ENCODE peak calls at places on chromosomes 6 and 20, in seven cellular contexts. One of them, this sample, is unnamed.

GRCh38 chr6:15268130-15268908 is 22.4 kb downstream of the JARID2 start:
- DNase-seq in transverse colon: no peak
- DNase-seq in A549: no peak
- DNase-seq in ovary: no peak
- DNase-seq in K562: no peak
- DNase-seq in endothelial cell of umbilical vein: no peak
- DNase-seq in HCT116: no peak
- DNase-seq in this sample: no peak

GRCh38 chr20:22508426-22508825 is 75.9 kb downstream of the FOXA2 start:
- DNase-seq in transverse colon: no peak
- DNase-seq in A549: no peak
- DNase-seq in ovary: no peak
- DNase-seq in K562: no peak
- DNase-seq in endothelial cell of umbilical vein: no peak
- DNase-seq in HCT116: no peak
- DNase-seq in this sample: no peak

GRCh38 chr6:100573169-100573568 is 108.4 kb upstream of the SIM1 start:
- DNase-seq in transverse colon: no peak
- DNase-seq in A549: peak
- DNase-seq in ovary: no peak
- DNase-seq in K562: no peak
- DNase-seq in endothelial cell of umbilical vein: peak
- DNase-seq in HCT116: peak
- DNase-seq in this sample: no peak

GRCh38 chr6:34951741-34952140 is 62.7 kb downstream of the ANKS1A start:
- DNase-seq in transverse colon: no peak
- DNase-seq in A549: no peak
- DNase-seq in ovary: no peak
- DNase-seq in K562: no peak
- DNase-seq in endothelial cell of umbilical vein: no peak
- DNase-seq in HCT116: no peak
- DNase-seq in this sample: no peak

GRCh38 chr20:48025661-48026060 is 240.4 kb upstream of the SULF2 start:
- DNase-seq in transverse colon: no peak
- DNase-seq in A549: no peak
- DNase-seq in ovary: no peak
- DNase-seq in K562: no peak
- DNase-seq in endothelial cell of umbilical vein: no peak
- DNase-seq in HCT116: no peak
- DNase-seq in this sample: no peak

GRCh38 chr6:169502445-169502844 is 199.4 kb downstream of the WDR27 start:
- DNase-seq in transverse colon: no peak
- DNase-seq in A549: no peak
- DNase-seq in ovary: no peak
- DNase-seq in K562: no peak
- DNase-seq in endothelial cell of umbilical vein: no peak
- DNase-seq in HCT116: no peak
- DNase-seq in this sample: no peak

GRCh38 chr6:11384531-11385309 is 152.3 kb upstream of the NEDD9 start:
- DNase-seq in transverse colon: no peak
- DNase-seq in A549: no peak
- DNase-seq in ovary: no peak
- DNase-seq in K562: no peak
- DNase-seq in endothelial cell of umbilical vein: no peak
- DNase-seq in HCT116: no peak
- DNase-seq in this sample: no peak

GRCh38 chr20:61252601-61253263 is 671 bp downstream of the CDH4 start:
- DNase-seq in transverse colon: no peak
- DNase-seq in A549: peak
- DNase-seq in ovary: no peak
- DNase-seq in K562: no peak
- DNase-seq in endothelial cell of umbilical vein: no peak
- DNase-seq in HCT116: no peak
- DNase-seq in this sample: no peak

GRCh38 chr6:122459240-122459639 is 12.4 kb downstream of the SERINC1 start:
- DNase-seq in transverse colon: no peak
- DNase-seq in A549: no peak
- DNase-seq in ovary: no peak
- DNase-seq in K562: no peak
- DNase-seq in endothelial cell of umbilical vein: no peak
- DNase-seq in HCT116: no peak
- DNase-seq in this sample: no peak

GRCh38 chr6:72080260-72080941 is 194.1 kb downstream of the RIMS1 start:
- DNase-seq in transverse colon: no peak
- DNase-seq in A549: no peak
- DNase-seq in ovary: no peak
- DNase-seq in K562: no peak
- DNase-seq in endothelial cell of umbilical vein: no peak
- DNase-seq in HCT116: no peak
- DNase-seq in this sample: no peak

GRCh38 chr20:3964719-3965118 is 50.6 kb downstream of the RNF24 start:
- DNase-seq in transverse colon: no peak
- DNase-seq in A549: no peak
- DNase-seq in ovary: no peak
- DNase-seq in K562: no peak
- DNase-seq in endothelial cell of umbilical vein: no peak
- DNase-seq in HCT116: no peak
- DNase-seq in this sample: no peak

GRCh38 chr20:25468126-25469075 is 60.9 kb downstream of the GINS1 start:
- DNase-seq in transverse colon: no peak
- DNase-seq in A549: no peak
- DNase-seq in ovary: no peak
- DNase-seq in K562: no peak
- DNase-seq in endothelial cell of umbilical vein: no peak
- DNase-seq in HCT116: no peak
- DNase-seq in this sample: no peak

GRCh38 chr20:6857929-6858328 is 90.4 kb downstream of the BMP2 start:
- DNase-seq in transverse colon: no peak
- DNase-seq in A549: no peak
- DNase-seq in ovary: no peak
- DNase-seq in K562: no peak
- DNase-seq in endothelial cell of umbilical vein: no peak
- DNase-seq in HCT116: no peak
- DNase-seq in this sample: no peak

GRCh38 chr6:40328376-40328987 is 258.7 kb downstream of the LRFN2 start:
- DNase-seq in transverse colon: peak
- DNase-seq in A549: peak
- DNase-seq in ovary: no peak
- DNase-seq in K562: peak
- DNase-seq in endothelial cell of umbilical vein: no peak
- DNase-seq in HCT116: peak
- DNase-seq in this sample: no peak

GRCh38 chr6:135871878-135872277 is 20.4 kb downstream of the PDE7B start:
- DNase-seq in transverse colon: no peak
- DNase-seq in A549: no peak
- DNase-seq in ovary: no peak
- DNase-seq in K562: no peak
- DNase-seq in endothelial cell of umbilical vein: no peak
- DNase-seq in HCT116: no peak
- DNase-seq in this sample: no peak

GRCh38 chr6:20838113-20838512 is 303.9 kb downstream of the CDKAL1 start:
- DNase-seq in transverse colon: no peak
- DNase-seq in A549: no peak
- DNase-seq in ovary: no peak
- DNase-seq in K562: no peak
- DNase-seq in endothelial cell of umbilical vein: no peak
- DNase-seq in HCT116: no peak
- DNase-seq in this sample: no peak

GRCh38 chr6:138094260-138094659 is 13.0 kb downstream of the PERP start:
- DNase-seq in transverse colon: no peak
- DNase-seq in A549: no peak
- DNase-seq in ovary: no peak
- DNase-seq in K562: no peak
- DNase-seq in endothelial cell of umbilical vein: no peak
- DNase-seq in HCT116: no peak
- DNase-seq in this sample: no peak

GRCh38 chr6:8229913-8230312 is 127.6 kb upstream of the EEF1E1 start:
- DNase-seq in transverse colon: no peak
- DNase-seq in A549: no peak
- DNase-seq in ovary: no peak
- DNase-seq in K562: no peak
- DNase-seq in endothelial cell of umbilical vein: no peak
- DNase-seq in HCT116: no peak
- DNase-seq in this sample: no peak

DNA sequence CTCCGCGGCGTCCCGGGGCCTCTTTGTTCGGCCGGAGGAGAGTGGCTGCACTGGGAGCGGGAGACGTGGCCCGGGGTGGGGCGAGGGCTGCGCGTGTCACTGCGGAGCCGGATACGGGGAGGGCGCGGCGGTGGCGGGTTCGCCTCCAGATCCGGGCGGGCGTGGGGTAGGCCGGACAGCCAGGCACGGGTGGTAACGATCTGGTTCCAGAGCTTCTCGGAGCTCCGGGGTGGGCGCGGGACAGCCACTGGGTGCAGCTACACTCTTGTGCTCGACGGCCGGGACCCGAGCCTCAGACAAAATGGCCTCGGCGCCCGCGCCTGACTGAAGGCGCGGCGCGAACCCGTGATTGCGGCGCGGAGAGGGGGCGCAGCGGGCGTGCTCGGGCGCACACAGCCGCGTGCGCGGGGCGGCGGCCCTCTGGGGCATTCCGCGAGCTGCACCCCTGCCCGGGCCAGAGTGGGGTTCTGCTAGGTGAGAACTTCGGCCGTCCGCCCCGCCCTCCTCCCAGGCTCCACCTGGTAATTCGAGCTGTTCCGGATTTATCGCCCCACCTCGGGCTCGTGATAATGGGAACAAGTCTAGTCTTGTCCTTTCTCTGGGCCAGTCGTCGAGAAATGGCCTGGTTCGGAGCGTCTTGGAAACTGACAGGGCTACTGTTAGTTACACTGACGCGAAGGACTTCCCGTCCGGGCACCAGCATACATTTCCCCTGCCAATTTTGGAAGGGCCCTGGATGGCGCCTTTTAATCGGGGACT is 1.0 kb downstream of the LOC128125822 start:
- DNase-seq in transverse colon: peak
- DNase-seq in A549: no peak
- DNase-seq in ovary: peak
- DNase-seq in K562: peak
- DNase-seq in endothelial cell of umbilical vein: peak
- DNase-seq in HCT116: peak
- DNase-seq in this sample: peak
- TF ChIP-seq POLR2A in transverse colon: peak
- TF ChIP-seq POLR2A in A549: peak
- TF ChIP-seq POLR2A in ovary: peak
- TF ChIP-seq POLR2A in K562: peak
- TF ChIP-seq POLR2A in endothelial cell of umbilical vein: peak
- TF ChIP-seq POLR2A in HCT116: peak
- TF ChIP-seq POLR2A in this sample: peak

DNA sequence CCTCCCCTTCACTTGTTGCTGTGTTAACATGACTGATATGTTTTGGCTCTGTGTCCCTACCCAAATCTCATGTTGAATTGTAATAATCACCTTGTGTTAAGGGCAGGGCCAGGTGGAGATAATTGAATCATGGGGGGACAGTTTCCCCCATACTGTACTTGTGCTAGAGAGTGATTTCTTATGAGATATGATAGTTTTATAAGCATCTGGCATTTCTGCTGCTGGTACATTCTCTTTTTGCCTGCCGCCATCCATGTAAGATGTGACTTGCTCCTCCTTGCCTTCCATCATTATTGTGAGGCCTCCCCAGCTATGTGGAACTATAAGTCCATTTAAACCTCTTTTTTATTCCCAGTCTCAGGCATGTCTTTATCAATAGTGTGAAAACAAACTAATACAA is 185.0 kb downstream of the TBX18 start:
- DNase-seq in transverse colon: no peak
- DNase-seq in A549: no peak
- DNase-seq in ovary: no peak
- DNase-seq in K562: no peak
- DNase-seq in endothelial cell of umbilical vein: no peak
- DNase-seq in HCT116: no peak
- DNase-seq in this sample: no peak
- TF ChIP-seq POLR2A in transverse colon: no peak
- TF ChIP-seq POLR2A in A549: no peak
- TF ChIP-seq POLR2A in ovary: no peak
- TF ChIP-seq POLR2A in K562: no peak
- TF ChIP-seq POLR2A in endothelial cell of umbilical vein: no peak
- TF ChIP-seq POLR2A in HCT116: no peak
- TF ChIP-seq POLR2A in this sample: no peak

GRCh38 chr6:29942275-29943052 is at the start of gene HLA-A:
- DNase-seq in transverse colon: peak
- DNase-seq in A549: peak
- DNase-seq in ovary: peak
- DNase-seq in K562: no peak
- DNase-seq in endothelial cell of umbilical vein: peak
- DNase-seq in HCT116: peak
- DNase-seq in this sample: peak
- TF ChIP-seq POLR2A in transverse colon: peak
- TF ChIP-seq POLR2A in A549: peak
- TF ChIP-seq POLR2A in ovary: peak
- TF ChIP-seq POLR2A in K562: no peak
- TF ChIP-seq POLR2A in endothelial cell of umbilical vein: peak
- TF ChIP-seq POLR2A in HCT116: no peak
- TF ChIP-seq POLR2A in this sample: peak

GRCh38 chr20:431012-431904 is 23.2 kb downstream of the RBCK1 start:
- DNase-seq in transverse colon: peak
- DNase-seq in A549: peak
- DNase-seq in ovary: no peak
- DNase-seq in K562: peak
- DNase-seq in endothelial cell of umbilical vein: peak
- DNase-seq in HCT116: peak
- DNase-seq in this sample: peak

GRCh38 chr20:434221-434620 is 26.1 kb downstream of the RBCK1 start:
- DNase-seq in transverse colon: no peak
- DNase-seq in A549: no peak
- DNase-seq in ovary: no peak
- DNase-seq in K562: no peak
- DNase-seq in endothelial cell of umbilical vein: no peak
- DNase-seq in HCT116: no peak
- DNase-seq in this sample: no peak

GRCh38 chr20:432208-432607 is 24.1 kb downstream of the RBCK1 start:
- DNase-seq in transverse colon: no peak
- DNase-seq in A549: no peak
- DNase-seq in ovary: no peak
- DNase-seq in K562: no peak
- DNase-seq in endothelial cell of umbilical vein: no peak
- DNase-seq in HCT116: no peak
- DNase-seq in this sample: peak

GRCh38 chr20:433300-433975 is 25.3 kb downstream of the RBCK1 start:
- DNase-seq in transverse colon: no peak
- DNase-seq in A549: no peak
- DNase-seq in ovary: no peak
- DNase-seq in K562: no peak
- DNase-seq in endothelial cell of umbilical vein: no peak
- DNase-seq in HCT116: no peak
- DNase-seq in this sample: no peak

DNA sequence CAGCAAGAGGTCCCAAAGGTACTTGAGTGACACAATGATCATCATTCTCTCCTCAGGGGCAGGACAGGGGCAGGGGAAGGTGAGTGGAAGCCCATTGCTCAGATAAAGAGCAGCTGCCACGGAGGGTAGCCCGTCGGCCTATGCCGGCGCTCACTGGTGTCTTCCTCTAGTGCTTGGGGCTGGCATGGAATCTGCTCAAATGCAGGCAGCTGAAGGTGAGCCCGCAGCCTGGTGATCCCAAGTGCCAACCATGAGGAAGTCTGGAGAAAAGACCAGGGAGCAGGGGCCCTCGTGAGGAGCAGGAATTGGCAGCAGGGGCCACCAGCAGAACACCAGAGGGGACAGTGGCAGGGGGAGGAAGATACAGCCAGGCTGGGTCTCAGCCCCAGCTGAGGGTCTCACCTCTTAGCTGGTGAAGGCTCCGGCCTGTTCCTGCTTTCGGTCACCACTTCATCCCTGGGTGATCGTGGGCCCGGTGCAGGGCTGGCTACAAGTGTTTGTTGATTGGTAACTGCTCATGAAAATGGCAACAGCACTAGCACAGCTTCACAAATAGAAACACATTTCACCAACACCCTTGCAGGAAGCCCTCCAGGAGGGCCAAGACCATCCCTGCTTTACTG is 24.7 kb downstream of the RBCK1 start:
- DNase-seq in transverse colon: no peak
- DNase-seq in A549: no peak
- DNase-seq in ovary: no peak
- DNase-seq in K562: no peak
- DNase-seq in endothelial cell of umbilical vein: no peak
- DNase-seq in HCT116: no peak
- DNase-seq in this sample: no peak
- TF ChIP-seq POLR2A in transverse colon: no peak
- TF ChIP-seq POLR2A in A549: no peak
- TF ChIP-seq POLR2A in ovary: no peak
- TF ChIP-seq POLR2A in K562: no peak
- TF ChIP-seq POLR2A in endothelial cell of umbilical vein: no peak
- TF ChIP-seq POLR2A in HCT116: no peak
- TF ChIP-seq POLR2A in this sample: no peak

This sample was measured in lower leg skin.